ENCODE peak calls at places on chromosomes 5 and 9, in four cellular contexts. N is K562, P is IMR-90, W is GM12878. S is an unnamed sample.
A peak's percentile ranks its signal among the peaks of the same experiment; 100 is the strongest.

GRCh38 chr9:93830606-93831005 is 124.5 kb downstream of the BARX1 start:
- DNase-seq in N (no peak), P (no peak), W (no peak), S (no peak)

GRCh38 chr5:52269853-52270252 is 517.9 kb upstream of the ITGA1 start:
- DNase-seq in N (no peak), P (no peak), W (no peak), S (no peak)

GRCh38 chr9:127555830-127556820 is 56.0 kb upstream of the STXBP1 start:
- DNase-seq in N (peak; percentile 58), P (peak; percentile 96), W (peak; percentile 24), S (peak; percentile 93)

GRCh38 chr5:64594601-64595518 is 89.0 kb downstream of the RGS7BP start:
- DNase-seq in N (no peak), P (no peak), W (no peak), S (peak; percentile 19)

GRCh38 chr5:149143470-149143869 is 2.2 kb downstream of the ABLIM3 start:
- DNase-seq in N (no peak), P (peak; percentile 81), W (no peak), S (peak; percentile 56)

GRCh38 chr5:74363603-74364205 is 276.8 kb downstream of the ENC1 start:
- DNase-seq in N (no peak), P (no peak), W (no peak), S (no peak)

GRCh38 chr5:79170661-79171060 is 59.1 kb downstream of the BHMT start:
- DNase-seq in N (no peak), P (no peak), W (no peak), S (no peak)

GRCh38 chr5:103347729-103348128 is 89.2 kb downstream of the MACIR start:
- DNase-seq in N (no peak), P (no peak), W (no peak), S (no peak)

GRCh38 chr9:12463641-12464040 is 229.5 kb upstream of the TYRP1 start:
- DNase-seq in N (no peak), P (no peak), W (no peak), S (no peak)

GRCh38 chr5:1568201-1568979 is 44.6 kb upstream of the LPCAT1 start:
- DNase-seq in N (no peak), P (peak; percentile 90), W (no peak), S (peak; percentile 74)

GRCh38 chr9:100724932-100725331 is 147.1 kb downstream of the CAVIN4 start:
- DNase-seq in N (no peak), P (no peak), W (no peak), S (no peak)

GRCh38 chr5:172179032-172179989 is 8.7 kb downstream of the STK10 start:
- DNase-seq in N (no peak), P (peak; percentile 40), W (peak; percentile 71), S (peak; percentile 75)

GRCh38 chr5:1180841-1181271 is 20.5 kb upstream of the SLC6A19 start:
- DNase-seq in N (no peak), P (no peak), W (no peak), S (no peak)

GRCh38 chr5:154190652-154191304 is at the start of gene GALNT10:
- DNase-seq in N (peak; percentile 84), P (peak; percentile 66), W (no peak), S (peak; percentile 20)

GRCh38 chr5:5688925-5689310 is 266.4 kb downstream of the ICE1 start:
- DNase-seq in N (no peak), P (no peak), W (no peak), S (no peak)

GRCh38 chr5:154095819-154096380 is 57.1 kb downstream of the MFAP3 start:
- DNase-seq in N (no peak), P (no peak), W (no peak), S (no peak)

GRCh38 chr9:133780962-133781827 is 43.0 kb upstream of the SARDH start:
- DNase-seq in N (no peak), P (no peak), W (no peak), S (no peak)

GRCh38 chr9:131915181-131915580 is 164.5 kb downstream of the MED27 start:
- DNase-seq in N (no peak), P (peak; percentile 52), W (no peak), S (no peak)

GRCh38 chr5:178116406-178116885 is 3.1 kb downstream of the N4BP3 start:
- DNase-seq in N (no peak), P (no peak), W (peak; percentile 87), S (peak; percentile 17)

GRCh38 chr9:130408669-130409068 is 36.1 kb upstream of the ASS1 start:
- DNase-seq in N (no peak), P (no peak), W (no peak), S (no peak)

GRCh38 chr9:136122425-136123383 is 4.0 kb upstream of the TMEM250 start:
- DNase-seq in N (peak; percentile 76), P (peak; percentile 34), W (no peak), S (peak; percentile 59)

GRCh38 chr5:158676642-158677489 is 422.9 kb downstream of the EBF1 start:
- DNase-seq in N (peak; percentile 10), P (no peak), W (no peak), S (no peak)

GRCh38 chr9:127248241-127248640 is 16.3 kb upstream of the GARNL3 start:
- DNase-seq in N (no peak), P (no peak), W (no peak), S (no peak)

GRCh38 chr5:140982083-140982716 is 15.9 kb downstream of the PCDHAC2 start:
- DNase-seq in N (no peak), P (no peak), W (no peak), S (no peak)

GRCh38 chr5:72752909-72753308 is 63.6 kb upstream of the TNPO1 start:
- DNase-seq in N (no peak), P (no peak), W (no peak), S (no peak)

GRCh38 chr9:878239-878638 is 36.7 kb downstream of the DMRT1 start:
- DNase-seq in N (no peak), P (no peak), W (no peak), S (no peak)

GRCh38 chr5:93611900-93612898 is 29.2 kb downstream of the NR2F1 start:
- DNase-seq in N (peak; percentile 41), P (peak; percentile 43), W (no peak), S (peak; percentile 53)
- TF ChIP-seq FOS in N (no peak), P (no peak), W (no peak), S (no peak)

GRCh38 chr5:129377504-129377903 is 82.6 kb upstream of the ADAMTS19 start:
- DNase-seq in N (no peak), P (no peak), W (no peak), S (no peak)
- H2AFZ ChIP-seq in N (no peak overlapping the region), P (no peak overlapping the region), W (no peak overlapping the region), S (no peak overlapping the region)

GRCh38 chr9:37528652-37529072 is 42.9 kb downstream of the POLR1E start:
- DNase-seq in N (no peak), P (peak; percentile 16), W (no peak), S (no peak)

GRCh38 chr9:37520641-37521040 is 34.9 kb downstream of the POLR1E start:
- DNase-seq in N (no peak), P (no peak), W (no peak), S (no peak)

GRCh38 chr9:37522971-37523370 is 37.2 kb downstream of the POLR1E start:
- DNase-seq in N (no peak), P (no peak), W (no peak), S (no peak)

GRCh38 chr9:37521111-37521510 is 35.4 kb downstream of the POLR1E start:
- DNase-seq in N (no peak), P (no peak), W (no peak), S (no peak)

GRCh38 chr9:37523916-37524315 is 38.2 kb downstream of the POLR1E start:
- DNase-seq in N (no peak), P (no peak), W (no peak), S (no peak)
- TF ChIP-seq FOS in N (no peak), P (no peak), W (no peak), S (no peak)

GRCh38 chr5:139494832-139495231 is 12.3 kb upstream of the STING1 start:
- DNase-seq in N (no peak), P (peak; percentile 58), W (no peak), S (peak; percentile 72)
- H2AFZ ChIP-seq in N (no peak overlapping the region), P (peak overlapping the region; percentile 64), W (no peak overlapping the region), S (peak overlapping the region; percentile 71)

GRCh38 chr9:79824265-79824664 is 252.5 kb downstream of the TLE4 start:
- DNase-seq in N (no peak), P (no peak), W (no peak), S (no peak)

GRCh38 chr9:79829566-79830347 is 258.0 kb downstream of the TLE4 start:
- DNase-seq in N (no peak), P (no peak), W (no peak), S (no peak)
- TF ChIP-seq FOS in N (no peak), P (no peak), W (no peak), S (no peak)

GRCh38 chr9:108012886-108013665 is 523.5 kb upstream of the KLF4 start:
- DNase-seq in N (no peak), P (no peak), W (no peak), S (no peak)
- H2AFZ ChIP-seq in N (peak overlapping the region; percentile 41), P (no peak overlapping the region), W (no peak overlapping the region), S (no peak overlapping the region)

GRCh38 chr5:58182287-58182841 is 277.5 kb downstream of the PLK2 start:
- DNase-seq in N (no peak), P (no peak), W (no peak), S (peak; percentile 36)

GRCh38 chr5:58185397-58186195 is 274.3 kb downstream of the PLK2 start:
- DNase-seq in N (no peak), P (peak; percentile 28), W (no peak), S (no peak)

GRCh38 chr5:58187473-58188286 is 272.2 kb downstream of the PLK2 start:
- DNase-seq in N (no peak), P (no peak), W (no peak), S (no peak)

GRCh38 chr5:58183078-58183885 is 276.6 kb downstream of the PLK2 start:
- DNase-seq in N (no peak), P (no peak), W (no peak), S (peak; percentile 24)

DNA sequence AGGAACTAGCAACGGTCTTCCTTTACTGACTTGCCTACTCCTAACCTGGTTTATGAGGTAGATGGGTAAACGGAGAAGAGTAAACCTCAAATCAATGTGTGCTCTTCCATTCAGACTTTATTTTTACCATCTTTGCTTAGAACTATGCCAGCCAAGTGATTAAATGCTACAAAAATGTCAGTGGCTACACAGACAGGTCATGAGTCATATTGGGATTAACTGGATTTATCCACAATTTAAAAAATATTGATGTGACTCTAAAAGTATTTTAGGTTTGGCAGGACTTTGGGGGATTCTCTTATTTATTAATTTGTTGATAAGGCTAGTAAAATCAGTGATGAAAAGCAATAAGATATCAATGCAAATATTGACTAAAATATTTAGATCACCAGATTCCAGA is 275.0 kb downstream of the PLK2 start:
- DNase-seq in N (no peak), P (peak; percentile 50), W (no peak), S (no peak)
- TF ChIP-seq FOS in N (no peak), P (peak; percentile 21), W (no peak), S (peak; percentile 66)

GRCh38 chr9:23477908-23478307 is 348.1 kb downstream of the ELAVL2 start:
- DNase-seq in N (no peak), P (no peak), W (no peak), S (no peak)

DNA sequence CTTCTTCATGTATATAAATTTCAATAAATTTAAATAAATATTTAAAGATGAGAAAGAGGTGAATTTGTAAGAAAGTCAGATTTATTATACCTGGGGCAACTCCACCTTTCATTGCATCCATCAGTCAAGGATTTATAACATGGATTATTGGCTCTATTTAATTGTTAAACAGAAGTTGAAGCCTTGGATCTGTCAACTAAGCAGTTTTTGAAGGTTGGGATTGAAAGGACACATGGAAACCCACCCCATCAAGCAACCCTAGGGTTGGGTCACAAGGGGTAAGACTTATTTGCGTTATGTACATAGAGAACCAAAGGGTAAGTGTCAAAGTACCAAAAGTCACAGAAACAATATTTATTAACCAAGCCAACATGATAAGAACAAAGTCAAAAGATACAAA is 342.5 kb downstream of the ELAVL2 start:
- DNase-seq in N (no peak), P (no peak), W (no peak), S (no peak)
- H2AFZ ChIP-seq in N (no peak overlapping the region), P (no peak overlapping the region), W (no peak overlapping the region), S (no peak overlapping the region)

GRCh38 chr5:38291355-38291754 is 33.0 kb downstream of the EGFLAM start:
- DNase-seq in N (no peak), P (no peak), W (no peak), S (no peak)
- TF ChIP-seq FOS in N (no peak), P (no peak), W (no peak), S (no peak)

S was measured in endothelial cell of umbilical vein.